ENCODE peak calls at places on chromosome 18, in ten cellular contexts. I is brain microvascular endothelial cell, O is mesendoderm, K is adipocyte, Q is small intestine, V is HCT116, D is fibroblast of mammary gland, E is cardiac fibroblast, Z is right lobe of liver, G is OCI-LY7. A is an unnamed sample.

GRCh38 chr18:58195278-58195721 is 151.3 kb downstream of the NEDD4L start:
- DNase-seq in O (peak), E (no peak), I (no peak), K (no peak), Z (peak), Q (peak), D (no peak), G (peak), V (no peak), A (no peak)

GRCh38 chr18:14949800-14950415 is 201.9 kb downstream of the ANKRD30B start:
- DNase-seq in K (no peak), I (no peak), Q (no peak), D (no peak), O (no peak), E (no peak), Z (no peak), G (no peak), V (no peak), A (no peak)

GRCh38 chr18:77067315-77068061 is 65.1 kb downstream of the MBP start:
- DNase-seq in Z (no peak), V (peak), I (peak), K (peak), G (no peak), E (peak), Q (peak), D (peak), O (peak), A (peak)

GRCh38 chr18:41989508-41989907 is 34.5 kb downstream of the PIK3C3 start:
- DNase-seq in Z (no peak), E (no peak), D (no peak), K (no peak), V (no peak), O (no peak), Q (no peak), G (no peak), I (no peak), A (no peak)

GRCh38 chr18:74715306-74715705 is 117.6 kb downstream of the ZNF407 start:
- DNase-seq in Q (no peak), D (no peak), E (no peak), O (no peak), I (no peak), Z (no peak), V (no peak), G (no peak), K (no peak), A (no peak)

GRCh38 chr18:79516441-79516931 is 120.8 kb downstream of the NFATC1 start:
- DNase-seq in V (no peak), Q (no peak), K (no peak), O (no peak), I (no peak), D (no peak), G (no peak), Z (no peak), E (no peak), A (no peak)

GRCh38 chr18:79498662-79499061 is 102.9 kb downstream of the NFATC1 start:
- DNase-seq in Q (no peak), G (no peak), I (no peak), V (no peak), D (no peak), K (no peak), Z (no peak), E (no peak), O (no peak), A (no peak)

GRCh38 chr18:3230401-3231334 is 10.9 kb upstream of the MYOM1 start:
- DNase-seq in V (no peak), O (peak), I (no peak), E (peak), Q (no peak), D (peak), K (no peak), Z (peak), G (no peak), A (no peak)

GRCh38 chr18:79637921-79638855 is 41.4 kb upstream of the CTDP1 start:
- DNase-seq in G (no peak), Z (no peak), I (no peak), K (no peak), V (no peak), O (no peak), Q (no peak), D (no peak), E (no peak), A (no peak)

GRCh38 chr18:48979944-48980890 is 29.5 kb upstream of the SMAD7 start:
- DNase-seq in E (peak), D (no peak), G (no peak), Z (no peak), V (no peak), I (peak), O (no peak), Q (peak), K (no peak), A (no peak)

GRCh38 chr18:76212958-76213357 is 282.1 kb downstream of the ZNF516 start:
- DNase-seq in K (no peak), V (no peak), I (no peak), G (peak), E (no peak), Q (no peak), D (no peak), Z (no peak), O (no peak), A (no peak)

GRCh38 chr18:10029711-10030110 is 115.9 kb downstream of the VAPA start:
- DNase-seq in D (no peak), V (no peak), K (no peak), Z (no peak), I (no peak), O (no peak), E (no peak), Q (no peak), G (no peak), A (no peak)

GRCh38 chr18:80228051-80228848 is 19.1 kb downstream of the PARD6G start:
- DNase-seq in G (no peak), K (no peak), O (no peak), E (no peak), I (no peak), Q (no peak), V (no peak), Z (no peak), D (no peak), A (no peak)

GRCh38 chr18:48059363-48060109 is 129.1 kb upstream of the SMAD2 start:
- DNase-seq in O (peak), K (peak), Z (no peak), Q (no peak), V (no peak), G (no peak), E (no peak), I (no peak), D (no peak), A (no peak)

GRCh38 chr18:39624934-39625333 is 2059.3 kb upstream of the CELF4 start:
- DNase-seq in O (peak), Q (no peak), G (no peak), Z (no peak), V (no peak), K (peak), E (peak), I (peak), D (peak), A (no peak)

GRCh38 chr18:6626457-6626856 is 103.1 kb upstream of the ARHGAP28 start:
- DNase-seq in Z (no peak), Q (no peak), D (no peak), O (no peak), K (no peak), V (no peak), E (no peak), I (no peak), G (no peak), A (no peak)

GRCh38 chr18:21457179-21457535 is 143.3 kb downstream of the ESCO1 start:
- DNase-seq in G (no peak), Q (no peak), D (no peak), V (no peak), I (no peak), Z (no peak), K (peak), E (peak), O (no peak), A (no peak)

GRCh38 chr18:2970762-2971659 is 41.9 kb downstream of the LPIN2 start:
- DNase-seq in G (no peak), D (no peak), K (no peak), O (no peak), V (no peak), Z (peak), Q (no peak), E (no peak), I (no peak), A (no peak)

GRCh38 chr18:74114206-74114605 is 33.4 kb downstream of the FBXO15 start:
- DNase-seq in G (no peak), O (no peak), E (no peak), Q (no peak), D (peak), V (no peak), I (no peak), K (peak), Z (no peak), A (no peak)

GRCh38 chr18:8943900-8944870 is 158.3 kb upstream of the NDUFV2 start:
- DNase-seq in Q (no peak), K (peak), G (no peak), E (peak), V (no peak), I (peak), D (peak), O (no peak), Z (no peak), A (peak)

GRCh38 chr18:58069104-58069503 is 25.1 kb downstream of the NEDD4L start:
- DNase-seq in Z (no peak), Q (no peak), K (no peak), O (no peak), G (no peak), E (no peak), V (no peak), I (no peak), D (no peak), A (no peak)

GRCh38 chr18:3135536-3135935 is 84.2 kb downstream of the MYOM1 start:
- DNase-seq in Q (no peak), K (no peak), Z (no peak), V (no peak), E (no peak), G (no peak), D (no peak), I (no peak), O (no peak), A (no peak)

GRCh38 chr18:26543368-26543767 is 5.0 kb downstream of the KCTD1 start:
- DNase-seq in Z (no peak), K (no peak), O (no peak), V (no peak), Q (peak), G (no peak), D (no peak), E (no peak), I (no peak), A (no peak)
- H3K4me3 ChIP-seq in Z (no peak), K (no peak), O (no peak), V (no peak), Q (no peak), G (peak), D (no peak), E (no peak), I (no peak), A (no peak)

GRCh38 chr18:23452347-23452727 is 750 bp upstream of the RIOK3 start:
- DNase-seq in K (no peak), G (no peak), I (no peak), Z (no peak), D (no peak), O (no peak), E (no peak), Q (no peak), V (no peak), A (no peak)
- H3K4me3 ChIP-seq in K (peak), G (peak), I (peak), Z (no peak), D (peak), O (no peak), E (peak), Q (no peak), V (peak), A (no peak)

GRCh38 chr18:657998-658946 is 819 bp downstream of the TYMS start:
- DNase-seq in D (peak), Z (peak), I (peak), K (peak), V (peak), G (peak), O (peak), E (peak), Q (peak), A (peak)

GRCh38 chr18:657311-657997 is at the start of gene TYMS:
- DNase-seq in G (peak), K (peak), Q (peak), Z (peak), E (peak), D (peak), O (peak), V (peak), I (peak), A (no peak)

GRCh38 chr18:662197-662596 is 4.7 kb downstream of the TYMS start:
- DNase-seq in E (no peak), V (no peak), G (no peak), O (no peak), Q (no peak), D (no peak), I (no peak), K (no peak), Z (no peak), A (no peak)

GRCh38 chr18:659597-659996 is 2.1 kb downstream of the TYMS start:
- DNase-seq in K (no peak), G (no peak), I (no peak), V (no peak), Q (no peak), D (no peak), Z (no peak), O (no peak), E (no peak), A (no peak)

GRCh38 chr18:658947-659533 is 1.6 kb downstream of the TYMS start:
- DNase-seq in O (no peak), E (no peak), Z (no peak), K (no peak), G (no peak), V (no peak), Q (no peak), I (no peak), D (no peak), A (no peak)
- H3K4me3 ChIP-seq in O (peak), E (peak), Z (no peak), K (peak), G (peak), V (peak), Q (peak), I (peak), D (peak), A (peak)

DNA sequence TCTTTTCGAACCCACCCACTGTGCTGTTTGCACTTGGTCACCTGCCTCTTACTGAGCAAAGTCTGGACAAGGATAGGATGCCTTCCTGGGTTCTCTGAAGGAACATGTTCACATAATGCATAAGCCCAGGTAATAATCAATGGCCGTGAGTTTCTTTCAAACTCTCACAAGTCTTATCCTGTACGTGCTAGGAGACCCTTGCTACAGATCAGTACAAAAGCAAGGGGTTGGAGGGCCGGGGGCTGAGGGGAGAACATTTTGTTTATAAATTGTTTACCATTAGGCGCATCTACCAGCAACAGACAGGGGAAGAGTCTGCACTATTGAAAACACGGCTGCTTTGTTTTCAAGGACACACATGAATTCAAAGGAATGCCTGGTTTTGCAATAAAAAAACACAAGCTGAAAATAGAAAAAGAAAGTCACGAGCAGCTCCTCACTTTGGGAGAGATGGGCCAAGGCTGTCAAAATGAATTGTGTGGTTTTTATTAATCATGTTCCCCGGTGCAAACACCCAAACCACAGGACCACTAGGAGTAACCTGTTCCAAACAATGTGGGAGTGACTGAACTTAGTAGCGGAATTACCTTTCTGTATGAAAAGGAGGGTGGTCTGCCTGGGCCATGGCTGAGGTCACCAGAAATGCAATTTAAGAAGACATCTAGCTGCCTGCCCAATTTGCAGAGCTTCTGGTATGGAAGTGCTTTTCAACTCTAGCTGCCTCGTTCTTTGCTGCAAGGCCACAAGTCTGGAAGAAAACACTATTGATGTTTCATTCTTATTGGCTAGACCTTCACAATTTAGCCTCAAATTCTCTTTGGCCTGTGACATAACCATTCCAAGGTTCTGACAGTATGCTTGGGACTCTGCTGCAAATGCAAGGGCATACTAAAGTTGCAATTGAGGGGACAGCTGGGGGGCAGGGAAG is 73.5 kb downstream of the CCBE1 start:
- DNase-seq in Q (no peak), Z (no peak), O (no peak), V (no peak), I (peak), K (peak), G (no peak), E (peak), D (peak), A (no peak)
- H3K4me3 ChIP-seq in Q (no peak), Z (no peak), O (no peak), V (no peak), I (no peak), K (peak), G (no peak), E (no peak), D (no peak), A (no peak)

GRCh38 chr18:62784966-62785413 is 69.6 kb downstream of the PHLPP1 start:
- DNase-seq in Q (no peak), Z (no peak), V (no peak), K (peak), I (peak), D (peak), E (peak), O (peak), G (no peak), A (no peak)
- H3K4me3 ChIP-seq in Q (no peak), Z (no peak), V (no peak), K (no peak), I (no peak), D (no peak), E (no peak), O (no peak), G (no peak), A (no peak)

DNA sequence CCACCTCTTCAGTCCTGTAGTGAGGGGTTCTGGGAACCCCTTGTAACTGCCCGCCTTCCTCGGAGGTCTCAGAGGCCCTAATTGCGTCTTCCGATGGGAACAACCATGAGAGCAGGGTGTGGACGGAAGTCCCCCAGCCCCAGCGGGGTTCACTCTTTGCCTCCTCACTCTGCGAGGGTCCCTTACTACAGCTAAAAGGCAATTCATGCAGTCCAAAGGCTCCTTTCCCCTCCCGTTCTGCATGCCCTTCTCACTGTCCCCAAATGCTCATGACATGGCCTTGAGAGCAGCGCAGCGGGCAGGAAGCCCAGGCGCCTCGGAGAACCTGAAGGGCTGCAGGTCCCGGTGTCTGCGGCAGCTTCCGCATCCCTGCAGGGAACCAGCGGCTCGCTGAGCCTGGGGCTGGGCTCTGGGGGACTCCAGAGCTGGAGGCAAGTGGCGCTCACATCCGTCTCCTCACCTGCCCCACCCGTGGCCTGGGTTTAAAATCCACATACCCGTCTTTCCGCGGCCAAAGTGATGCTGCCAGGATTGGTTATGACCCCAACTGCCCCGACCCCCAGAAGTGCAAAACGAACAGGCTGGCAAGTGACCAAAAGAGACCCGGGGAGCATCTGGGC is 534 bp upstream of the CIDEA start:
- DNase-seq in Q (no peak), D (no peak), O (peak), I (no peak), Z (peak), V (no peak), E (no peak), G (no peak), K (no peak), A (no peak)
- H3K4me3 ChIP-seq in Q (no peak), D (no peak), O (no peak), I (peak), Z (no peak), V (no peak), E (peak), G (no peak), K (peak), A (peak)

DNA sequence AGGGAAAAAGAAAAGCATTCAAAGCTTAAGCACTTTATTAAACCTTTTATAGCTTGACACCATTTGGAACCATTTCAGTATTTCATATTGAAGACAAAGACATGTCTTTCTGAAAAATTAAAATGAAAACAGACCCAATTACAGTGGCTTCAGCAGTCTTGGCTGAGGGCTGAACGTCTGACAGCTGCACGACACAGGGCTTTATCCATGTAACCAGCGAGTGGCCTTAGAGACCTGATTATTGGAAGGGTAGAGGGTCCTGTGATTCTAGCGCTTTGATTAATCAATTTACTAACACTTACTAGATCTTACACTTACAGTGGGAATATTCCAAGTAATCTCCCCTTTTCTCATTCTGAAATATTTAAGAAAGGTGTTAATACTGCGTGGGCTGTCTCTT is 113.0 kb downstream of the ADCYAP1 start:
- DNase-seq in D (no peak), Q (no peak), O (peak), K (no peak), G (no peak), Z (no peak), I (no peak), E (no peak), V (no peak), A (no peak)
- H3K4me3 ChIP-seq in D (no peak), Q (no peak), O (no peak), K (no peak), G (no peak), Z (no peak), I (no peak), E (no peak), V (no peak), A (no peak)

GRCh38 chr18:72208920-72209676 is 335.0 kb downstream of the CBLN2 start:
- DNase-seq in V (no peak), I (no peak), Z (no peak), Q (no peak), D (no peak), K (no peak), O (no peak), G (no peak), E (no peak), A (no peak)
- H3K4me3 ChIP-seq in V (no peak), I (no peak), Z (no peak), Q (no peak), D (no peak), K (no peak), O (no peak), G (no peak), E (no peak), A (no peak)

A was measured in AG09309.